ENCODE peak calls at places on chromosomes 11 and 22, in eight cellular contexts. B is sigmoid colon; T is cardiac fibroblast; L is uterus; N is fibroblast of villous mesenchyme; I is CD4-positive, alpha-beta T cell; X is GM13976; U is upper lobe of right lung. J is an unnamed sample.

GRCh38 chr11:46238967-46239800 is 38.3 kb upstream of the CREB3L1 start:
- DNase-seq in B (peak), T (peak), L (peak), N (peak), I (peak), X (peak), U (peak), J (peak)

GRCh38 chr22:24429411-24430365 is 2.3 kb downstream of the ADORA2A start:
- DNase-seq in B (peak), T (no peak), L (no peak), N (no peak), I (peak), X (peak), U (peak), J (no peak)

GRCh38 chr22:50620861-50621490 is 7.0 kb downstream of the ARSA start:
- DNase-seq in B (no peak), T (no peak), L (no peak), N (no peak), I (peak), X (peak), U (peak), J (no peak)

GRCh38 chr11:2886936-2887335 is 1.4 kb upstream of the CDKN1C start:
- DNase-seq in B (no peak), T (no peak), L (no peak), N (no peak), I (no peak), X (no peak), U (no peak), J (no peak)

GRCh38 chr22:47987885-47988515 is 1225.5 kb downstream of the TBC1D22A start:
- DNase-seq in B (no peak), T (no peak), L (no peak), N (no peak), I (no peak), X (no peak), U (no peak), J (no peak)

GRCh38 chr22:45112136-45112879 is 51.4 kb upstream of the NUP50 start:
- DNase-seq in B (no peak), T (peak), L (no peak), N (peak), I (no peak), X (no peak), U (peak), J (no peak)

GRCh38 chr11:23103403-23103802 is 243.1 kb upstream of the CCDC179 start:
- DNase-seq in B (no peak), T (no peak), L (no peak), N (no peak), I (no peak), X (no peak), U (no peak), J (no peak)

GRCh38 chr22:37026325-37026724 is 6.8 kb downstream of the MPST start:
- DNase-seq in B (no peak), T (no peak), L (no peak), N (no peak), I (no peak), X (no peak), U (no peak), J (no peak)

GRCh38 chr22:32378703-32379272 is 21.1 kb downstream of the RFPL3 start:
- DNase-seq in B (no peak), T (peak), L (no peak), N (peak), I (no peak), X (no peak), U (no peak), J (peak)

GRCh38 chr11:2582436-2582931 is 117.3 kb downstream of the KCNQ1OT1 start:
- DNase-seq in B (no peak), T (no peak), L (no peak), N (no peak), I (no peak), X (no peak), U (peak), J (no peak)

GRCh38 chr11:43756575-43756974 is 76.0 kb downstream of the HSD17B12 start:
- DNase-seq in B (no peak), T (peak), L (no peak), N (no peak), I (no peak), X (no peak), U (no peak), J (no peak)

GRCh38 chr11:131025020-131025419 is 108.7 kb upstream of the SNX19 start:
- DNase-seq in B (no peak), T (peak), L (no peak), N (peak), I (no peak), X (no peak), U (no peak), J (no peak)

GRCh38 chr11:75190652-75191329 is 39.9 kb downstream of the SLCO2B1 start:
- DNase-seq in B (no peak), T (no peak), L (no peak), N (no peak), I (no peak), X (no peak), U (peak), J (no peak)

GRCh38 chr11:124518900-124519541 is 24.4 kb downstream of the OR8B12 start:
- DNase-seq in B (no peak), T (peak), L (no peak), N (no peak), I (no peak), X (no peak), U (no peak), J (no peak)

GRCh38 chr11:74453373-74453975 is 13.9 kb downstream of the KCNE3 start:
- DNase-seq in B (peak), T (peak), L (peak), N (peak), I (peak), X (peak), U (peak), J (peak)

GRCh38 chr22:33932997-33933396 is 12.7 kb upstream of the LARGE1 start:
- DNase-seq in B (no peak), T (no peak), L (no peak), N (no peak), I (no peak), X (no peak), U (no peak), J (peak)

GRCh38 chr22:21591695-21592094 is 24.2 kb downstream of the UBE2L3 start:
- DNase-seq in B (no peak), T (no peak), L (no peak), N (no peak), I (no peak), X (no peak), U (peak), J (peak)

GRCh38 chr22:39278040-39278439 is 33.3 kb upstream of the PDGFB start:
- DNase-seq in B (no peak), T (peak), L (no peak), N (peak), I (no peak), X (no peak), U (no peak), J (no peak)

GRCh38 chr11:125272092-125272491 is 107.5 kb downstream of the PKNOX2 start:
- DNase-seq in B (no peak), T (peak), L (no peak), N (no peak), I (no peak), X (no peak), U (no peak), J (no peak)

GRCh38 chr22:39135092-39135896 is 17.2 kb downstream of the CBX7 start:
- DNase-seq in B (peak), T (peak), L (no peak), N (peak), I (peak), X (peak), U (no peak), J (peak)

GRCh38 chr11:17343907-17344306 is 7.7 kb upstream of the NCR3LG1 start:
- DNase-seq in B (no peak), T (peak), L (no peak), N (peak), I (no peak), X (peak), U (no peak), J (no peak)

GRCh38 chr22:39478461-39478860 is 21.6 kb downstream of the MGAT3 start:
- DNase-seq in B (no peak), T (peak), L (no peak), N (no peak), I (no peak), X (no peak), U (no peak), J (peak)

GRCh38 chr11:91066648-91067047 is 843.8 kb upstream of the CHORDC1 start:
- DNase-seq in B (no peak), T (no peak), L (no peak), N (peak), I (no peak), X (no peak), U (no peak), J (no peak)

GRCh38 chr22:36331306-36331911 is 56.4 kb downstream of the MYH9 start:
- DNase-seq in B (peak), T (peak), L (peak), N (peak), I (peak), X (peak), U (peak), J (peak)

GRCh38 chr11:66363805-66364535 is 7.6 kb downstream of the SLC29A2 start:
- DNase-seq in B (no peak), T (peak), L (no peak), N (no peak), I (peak), X (peak), U (peak), J (peak)

GRCh38 chr22:17822087-17822486 is 47.8 kb upstream of the BID start:
- DNase-seq in B (no peak), T (no peak), L (no peak), N (no peak), I (no peak), X (no peak), U (no peak), J (no peak)

GRCh38 chr11:44775366-44776356 is 48.9 kb downstream of the TSPAN18 start:
- DNase-seq in B (peak), T (peak), L (peak), N (peak), I (peak), X (peak), U (no peak), J (peak)

GRCh38 chr22:49964493-49965290 is 4.1 kb downstream of the PIM3 start:
- DNase-seq in B (peak), T (no peak), L (peak), N (no peak), I (peak), X (no peak), U (peak), J (no peak)

GRCh38 chr11:73048446-73048845 is 93.7 kb downstream of the FCHSD2 start:
- DNase-seq in B (no peak), T (no peak), L (no peak), N (no peak), I (no peak), X (no peak), U (no peak), J (no peak)

GRCh38 chr11:1772270-1773130 is 8.8 kb upstream of the CTSD start:
- DNase-seq in B (peak), T (peak), L (peak), N (peak), I (peak), X (no peak), U (peak), J (peak)

GRCh38 chr11:14114786-14115185 is 152.3 kb downstream of the SPON1 start:
- DNase-seq in B (no peak), T (no peak), L (no peak), N (no peak), I (no peak), X (no peak), U (no peak), J (no peak)

GRCh38 chr11:14118047-14118446 is 155.5 kb downstream of the SPON1 start:
- DNase-seq in B (no peak), T (no peak), L (no peak), N (no peak), I (no peak), X (no peak), U (no peak), J (no peak)

GRCh38 chr11:14117632-14118031 is 155.1 kb downstream of the SPON1 start:
- DNase-seq in B (no peak), T (no peak), L (no peak), N (no peak), I (no peak), X (no peak), U (no peak), J (no peak)

GRCh38 chr11:14124345-14124744 is 161.8 kb downstream of the SPON1 start:
- DNase-seq in B (no peak), T (no peak), L (no peak), N (peak), I (no peak), X (no peak), U (no peak), J (no peak)

DNA sequence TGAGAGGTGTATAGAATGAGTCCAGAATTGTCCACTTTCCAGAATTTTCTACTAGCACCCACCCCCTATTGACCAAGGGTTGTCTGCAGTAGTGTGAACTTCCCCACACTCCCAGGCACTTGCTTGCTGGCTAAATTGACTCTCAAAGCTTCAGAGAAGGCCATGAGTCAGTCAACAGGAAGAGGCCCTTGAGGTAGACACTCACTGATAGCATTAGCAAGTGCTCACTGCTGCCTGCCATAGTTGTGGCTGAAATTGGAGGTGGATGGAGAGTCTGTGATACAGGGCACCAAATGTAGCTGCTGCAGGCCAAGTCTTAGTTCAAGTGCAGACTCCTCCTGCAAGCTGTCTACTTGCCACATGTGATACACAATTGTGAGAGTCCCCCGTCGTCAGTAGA is 156.8 kb downstream of the SPON1 start:
- DNase-seq in B (no peak), T (no peak), L (no peak), N (no peak), I (no peak), X (no peak), U (no peak), J (no peak)
- TF ChIP-seq CTCF in B (no peak), T (no peak), L (no peak), N (no peak), I (no peak), X (no peak), U (no peak), J (no peak)

GRCh38 chr11:114042234-114042633 is 17.3 kb upstream of the ZBTB16 start:
- DNase-seq in B (no peak), T (no peak), L (no peak), N (no peak), I (no peak), X (no peak), U (no peak), J (no peak)
- TF ChIP-seq CTCF in B (no peak), T (no peak), L (no peak), N (no peak), I (no peak), X (no peak), U (no peak), J (no peak)

GRCh38 chr11:115499891-115500290 is 4.3 kb downstream of the CADM1 start:
- DNase-seq in B (no peak), T (no peak), L (no peak), N (no peak), I (no peak), X (no peak), U (no peak), J (no peak)
- TF ChIP-seq CTCF in B (no peak), T (no peak), L (no peak), N (no peak), I (no peak), X (no peak), U (no peak), J (no peak)

GRCh38 chr11:7851391-7851790 is 54.6 kb upstream of the OR5P2 start:
- DNase-seq in B (no peak), T (no peak), L (no peak), N (no peak), I (no peak), X (no peak), U (no peak), J (no peak)
- TF ChIP-seq CTCF in B (no peak), T (no peak), L (no peak), N (no peak), I (no peak), X (no peak), U (no peak), J (no peak)

GRCh38 chr11:128095459-128096096 is 491.8 kb downstream of the ETS1 start:
- DNase-seq in B (no peak), T (peak), L (no peak), N (peak), I (no peak), X (no peak), U (no peak), J (peak)
- TF ChIP-seq CTCF in B (no peak), T (peak), L (no peak), N (no peak), I (no peak), X (no peak), U (no peak), J (no peak)

J was measured in PC-9.